ENCODE peak calls at places on chromosomes 1 and 21, in nine cellular contexts. One of them, this sample, is unnamed.

GRCh38 chr1:181308098-181308497 is 175.2 kb upstream of the CACNA1E start:
- DNase-seq in germinal center: no peak
- DNase-seq in small intestine: no peak
- DNase-seq in fibroblast of pulmonary artery: no peak
- DNase-seq in T-helper 9 cell: no peak
- DNase-seq in H4: no peak
- DNase-seq in HFF-Myc: no peak
- DNase-seq in Ammon's horn: no peak
- DNase-seq in epithelial cell of esophagus: no peak
- DNase-seq in this sample: no peak

GRCh38 chr1:231487019-231487418 is 41.5 kb upstream of the TSNAX start:
- DNase-seq in germinal center: no peak
- DNase-seq in small intestine: peak
- DNase-seq in fibroblast of pulmonary artery: peak
- DNase-seq in T-helper 9 cell: no peak
- DNase-seq in H4: no peak
- DNase-seq in HFF-Myc: peak
- DNase-seq in Ammon's horn: no peak
- DNase-seq in epithelial cell of esophagus: peak
- DNase-seq in this sample: no peak

GRCh38 chr1:222546548-222547259 is 1.2 kb downstream of the HHIPL2 start:
- DNase-seq in germinal center: no peak
- DNase-seq in small intestine: no peak
- DNase-seq in fibroblast of pulmonary artery: peak
- DNase-seq in T-helper 9 cell: no peak
- DNase-seq in H4: peak
- DNase-seq in HFF-Myc: peak
- DNase-seq in Ammon's horn: peak
- DNase-seq in epithelial cell of esophagus: peak
- DNase-seq in this sample: no peak

GRCh38 chr1:224897501-224897900 is 32.0 kb upstream of the DNAH14 start:
- DNase-seq in germinal center: no peak
- DNase-seq in small intestine: no peak
- DNase-seq in fibroblast of pulmonary artery: no peak
- DNase-seq in T-helper 9 cell: no peak
- DNase-seq in H4: no peak
- DNase-seq in HFF-Myc: no peak
- DNase-seq in Ammon's horn: no peak
- DNase-seq in epithelial cell of esophagus: peak
- DNase-seq in this sample: no peak

GRCh38 chr1:177640687-177641086 is 329.2 kb downstream of the SEC16B start:
- DNase-seq in germinal center: no peak
- DNase-seq in small intestine: no peak
- DNase-seq in fibroblast of pulmonary artery: no peak
- DNase-seq in T-helper 9 cell: no peak
- DNase-seq in H4: no peak
- DNase-seq in HFF-Myc: no peak
- DNase-seq in Ammon's horn: no peak
- DNase-seq in epithelial cell of esophagus: no peak
- DNase-seq in this sample: no peak

GRCh38 chr1:28934676-28935075 is 20.3 kb downstream of the EPB41 start:
- DNase-seq in germinal center: no peak
- DNase-seq in small intestine: no peak
- DNase-seq in fibroblast of pulmonary artery: no peak
- DNase-seq in T-helper 9 cell: no peak
- DNase-seq in H4: no peak
- DNase-seq in HFF-Myc: no peak
- DNase-seq in Ammon's horn: no peak
- DNase-seq in epithelial cell of esophagus: peak
- DNase-seq in this sample: no peak

GRCh38 chr1:109751531-109752260 is 10.9 kb upstream of the GSTM3 start:
- DNase-seq in germinal center: no peak
- DNase-seq in small intestine: no peak
- DNase-seq in fibroblast of pulmonary artery: no peak
- DNase-seq in T-helper 9 cell: no peak
- DNase-seq in H4: no peak
- DNase-seq in HFF-Myc: no peak
- DNase-seq in Ammon's horn: no peak
- DNase-seq in epithelial cell of esophagus: no peak
- DNase-seq in this sample: no peak

GRCh38 chr1:44696789-44697188 is 22.3 kb downstream of the ARMH1 start:
- DNase-seq in germinal center: peak
- DNase-seq in small intestine: no peak
- DNase-seq in fibroblast of pulmonary artery: no peak
- DNase-seq in T-helper 9 cell: no peak
- DNase-seq in H4: no peak
- DNase-seq in HFF-Myc: no peak
- DNase-seq in Ammon's horn: no peak
- DNase-seq in epithelial cell of esophagus: no peak
- DNase-seq in this sample: no peak

GRCh38 chr1:40316595-40317393 is at the start of gene COL9A2:
- DNase-seq in germinal center: peak
- DNase-seq in small intestine: peak
- DNase-seq in fibroblast of pulmonary artery: no peak
- DNase-seq in T-helper 9 cell: peak
- DNase-seq in H4: no peak
- DNase-seq in HFF-Myc: no peak
- DNase-seq in Ammon's horn: peak
- DNase-seq in epithelial cell of esophagus: peak
- DNase-seq in this sample: no peak

GRCh38 chr1:244662604-244663003 is 9.7 kb downstream of the DESI2 start:
- DNase-seq in germinal center: no peak
- DNase-seq in small intestine: no peak
- DNase-seq in fibroblast of pulmonary artery: no peak
- DNase-seq in T-helper 9 cell: no peak
- DNase-seq in H4: no peak
- DNase-seq in HFF-Myc: no peak
- DNase-seq in Ammon's horn: no peak
- DNase-seq in epithelial cell of esophagus: no peak
- DNase-seq in this sample: no peak

GRCh38 chr1:49435291-49435690 is 588.5 kb downstream of the AGBL4 start:
- DNase-seq in germinal center: no peak
- DNase-seq in small intestine: no peak
- DNase-seq in fibroblast of pulmonary artery: no peak
- DNase-seq in T-helper 9 cell: no peak
- DNase-seq in H4: no peak
- DNase-seq in HFF-Myc: no peak
- DNase-seq in Ammon's horn: no peak
- DNase-seq in epithelial cell of esophagus: no peak
- DNase-seq in this sample: no peak

GRCh38 chr21:15000076-15000475 is 64.7 kb downstream of the NRIP1 start:
- DNase-seq in germinal center: no peak
- DNase-seq in small intestine: no peak
- DNase-seq in fibroblast of pulmonary artery: peak
- DNase-seq in T-helper 9 cell: no peak
- DNase-seq in H4: peak
- DNase-seq in HFF-Myc: no peak
- DNase-seq in Ammon's horn: no peak
- DNase-seq in epithelial cell of esophagus: no peak
- DNase-seq in this sample: no peak

GRCh38 chr21:14243461-14243860 is 27.5 kb downstream of the RBM11 start:
- DNase-seq in germinal center: no peak
- DNase-seq in small intestine: no peak
- DNase-seq in fibroblast of pulmonary artery: no peak
- DNase-seq in T-helper 9 cell: no peak
- DNase-seq in H4: no peak
- DNase-seq in HFF-Myc: no peak
- DNase-seq in Ammon's horn: no peak
- DNase-seq in epithelial cell of esophagus: no peak
- DNase-seq in this sample: no peak

GRCh38 chr1:66464356-66464755 is 69.6 kb upstream of the SGIP1 start:
- DNase-seq in germinal center: no peak
- DNase-seq in small intestine: no peak
- DNase-seq in fibroblast of pulmonary artery: no peak
- DNase-seq in T-helper 9 cell: no peak
- DNase-seq in H4: no peak
- DNase-seq in HFF-Myc: no peak
- DNase-seq in Ammon's horn: no peak
- DNase-seq in epithelial cell of esophagus: no peak
- DNase-seq in this sample: no peak

GRCh38 chr1:212754193-212754592 is 37.4 kb downstream of the NSL1 start:
- DNase-seq in germinal center: peak
- DNase-seq in small intestine: no peak
- DNase-seq in fibroblast of pulmonary artery: no peak
- DNase-seq in T-helper 9 cell: no peak
- DNase-seq in H4: no peak
- DNase-seq in HFF-Myc: no peak
- DNase-seq in Ammon's horn: no peak
- DNase-seq in epithelial cell of esophagus: no peak
- DNase-seq in this sample: no peak

GRCh38 chr1:9340172-9340854 is 47.6 kb downstream of the SPSB1 start:
- DNase-seq in germinal center: no peak
- DNase-seq in small intestine: no peak
- DNase-seq in fibroblast of pulmonary artery: no peak
- DNase-seq in T-helper 9 cell: no peak
- DNase-seq in H4: no peak
- DNase-seq in HFF-Myc: no peak
- DNase-seq in Ammon's horn: no peak
- DNase-seq in epithelial cell of esophagus: peak
- DNase-seq in this sample: no peak

GRCh38 chr1:158116768-158117167 is 63.9 kb upstream of the CD1D start:
- DNase-seq in germinal center: no peak
- DNase-seq in small intestine: no peak
- DNase-seq in fibroblast of pulmonary artery: no peak
- DNase-seq in T-helper 9 cell: no peak
- DNase-seq in H4: no peak
- DNase-seq in HFF-Myc: no peak
- DNase-seq in Ammon's horn: no peak
- DNase-seq in epithelial cell of esophagus: no peak
- DNase-seq in this sample: no peak

GRCh38 chr1:235511470-235512240 is 7.4 kb upstream of the B3GALNT2 start:
- DNase-seq in germinal center: no peak
- DNase-seq in small intestine: no peak
- DNase-seq in fibroblast of pulmonary artery: no peak
- DNase-seq in T-helper 9 cell: no peak
- DNase-seq in H4: peak
- DNase-seq in HFF-Myc: no peak
- DNase-seq in Ammon's horn: no peak
- DNase-seq in epithelial cell of esophagus: peak
- DNase-seq in this sample: peak

GRCh38 chr1:60281360-60281932 is 207.9 kb upstream of the C1orf87 start:
- DNase-seq in germinal center: no peak
- DNase-seq in small intestine: peak
- DNase-seq in fibroblast of pulmonary artery: peak
- DNase-seq in T-helper 9 cell: no peak
- DNase-seq in H4: peak
- DNase-seq in HFF-Myc: peak
- DNase-seq in Ammon's horn: peak
- DNase-seq in epithelial cell of esophagus: peak
- DNase-seq in this sample: peak

GRCh38 chr1:1121611-1122077 is 5.8 kb upstream of the C1orf159 start:
- DNase-seq in germinal center: no peak
- DNase-seq in small intestine: no peak
- DNase-seq in fibroblast of pulmonary artery: no peak
- DNase-seq in T-helper 9 cell: no peak
- DNase-seq in H4: no peak
- DNase-seq in HFF-Myc: no peak
- DNase-seq in Ammon's horn: no peak
- DNase-seq in epithelial cell of esophagus: no peak
- DNase-seq in this sample: no peak

This sample was measured in cerebellar cortex.